ENCODE peak calls at places on chromosome 21, in ten cellular contexts. R is GM12864; E is Caco-2; L is AG09309; B is CD8-positive, alpha-beta memory T cell; U is Peyer's patch; P is pancreas; Q is cardiac fibroblast; G is astrocyte of the spinal cord; C is neural progenitor cell. K is an unnamed sample.

GRCh38 chr21:16420086-16420724 is 690.4 kb downstream of the USP25 start:
- DNase-seq in Q (peak; percentile 83), R (no peak), G (peak; percentile 87), C (no peak), B (no peak), U (no peak), L (no peak), E (no peak), P (peak; percentile 39), K (peak; percentile 80)

GRCh38 chr21:19607983-19608668 is 1204.5 kb upstream of the TMPRSS15 start:
- DNase-seq in U (no peak), G (no peak), P (peak; percentile 13), Q (no peak), E (no peak), L (no peak), R (no peak), C (peak; percentile 17), B (no peak), K (peak; percentile 28)

GRCh38 chr21:26888256-26888655 is 43.0 kb upstream of the ADAMTS1 start:
- DNase-seq in G (peak; percentile 35), Q (no peak), E (no peak), U (no peak), R (no peak), L (no peak), B (no peak), C (no peak), P (no peak), K (no peak)

GRCh38 chr21:23542097-23542496 is 2065.2 kb downstream of the MRPL39 start:
- DNase-seq in B (no peak), E (no peak), U (no peak), L (no peak), R (no peak), C (no peak), P (no peak), G (no peak), Q (no peak), K (no peak)

GRCh38 chr21:16082038-16082816 is 352.4 kb downstream of the USP25 start:
- DNase-seq in U (no peak), L (no peak), E (no peak), C (peak; percentile 29), P (no peak), Q (peak; percentile 57), B (no peak), R (no peak), G (peak; percentile 56), K (peak; percentile 55)

GRCh38 chr21:38756746-38757145 is 49.0 kb upstream of the ETS2 start:
- DNase-seq in R (no peak), E (no peak), P (no peak), L (no peak), B (no peak), U (no peak), Q (peak; percentile 79), G (peak; percentile 65), C (no peak), K (peak; percentile 58)

GRCh38 chr21:42471206-42471605 is 24.8 kb downstream of the RSPH1 start:
- DNase-seq in C (no peak), U (no peak), G (no peak), P (no peak), E (no peak), Q (no peak), R (no peak), L (no peak), B (no peak), K (no peak)

GRCh38 chr21:29260461-29260860 is 38.3 kb upstream of the BACH1 start:
- DNase-seq in R (no peak), U (no peak), P (no peak), G (no peak), B (no peak), Q (no peak), C (no peak), E (no peak), L (no peak), K (no peak)

GRCh38 chr21:29302340-29302991 is 3.7 kb downstream of the BACH1 start:
- DNase-seq in E (no peak), U (no peak), R (no peak), C (no peak), L (no peak), G (no peak), P (no peak), B (no peak), Q (no peak), K (no peak)

GRCh38 chr21:39788383-39788782 is 43.4 kb downstream of the IGSF5 start:
- DNase-seq in C (peak; percentile 91), B (no peak), G (peak; percentile 89), L (peak; percentile 38), U (peak; percentile 16), R (no peak), E (peak; percentile 89), P (peak; percentile 70), Q (peak; percentile 21), K (peak; percentile 50)

GRCh38 chr21:27700974-27701614 is 734.2 kb upstream of the ADAMTS5 start:
- DNase-seq in G (peak; percentile 88), Q (peak; percentile 93), P (peak; percentile 70), L (peak; percentile 71), U (no peak), R (no peak), C (peak; percentile 87), E (peak; percentile 79), B (peak; percentile 9), K (peak; percentile 91)

GRCh38 chr21:44567481-44568171 is 5.9 kb upstream of the KRTAP10-4 start:
- DNase-seq in R (no peak), U (no peak), B (no peak), C (no peak), G (no peak), Q (no peak), L (no peak), P (no peak), E (no peak), K (no peak)

GRCh38 chr21:45699966-45700365 is 56.4 kb downstream of the PCBP3 start:
- DNase-seq in P (no peak), E (no peak), U (no peak), C (no peak), R (no peak), G (no peak), Q (no peak), B (no peak), L (no peak), K (no peak)

GRCh38 chr21:44263221-44263671 is 1.5 kb upstream of the DNMT3L start:
- DNase-seq in P (no peak), B (no peak), R (no peak), U (no peak), E (no peak), C (peak; percentile 80), G (no peak), L (no peak), Q (no peak), K (no peak)

GRCh38 chr21:41361786-41362604 is at the start of gene MX2:
- DNase-seq in Q (peak; percentile 80), L (peak; percentile 79), U (peak; percentile 85), P (no peak), B (peak; percentile 66), E (no peak), R (peak; percentile 64), G (peak; percentile 25), C (no peak), K (peak; percentile 70)
- H3K4me3 ChIP-seq in Q (peak within 1 kb of the TSS; percentile 46), L (peak within 1 kb of the TSS; percentile 25), U (peak within 1 kb of the TSS; percentile 45), P (no peak within 1 kb of the TSS), B (peak within 1 kb of the TSS; percentile 91), E (no peak within 1 kb of the TSS), R (peak within 1 kb of the TSS; percentile 45), G (no peak within 1 kb of the TSS), C (no peak within 1 kb of the TSS), K (peak within 1 kb of the TSS; percentile 17)

DNA sequence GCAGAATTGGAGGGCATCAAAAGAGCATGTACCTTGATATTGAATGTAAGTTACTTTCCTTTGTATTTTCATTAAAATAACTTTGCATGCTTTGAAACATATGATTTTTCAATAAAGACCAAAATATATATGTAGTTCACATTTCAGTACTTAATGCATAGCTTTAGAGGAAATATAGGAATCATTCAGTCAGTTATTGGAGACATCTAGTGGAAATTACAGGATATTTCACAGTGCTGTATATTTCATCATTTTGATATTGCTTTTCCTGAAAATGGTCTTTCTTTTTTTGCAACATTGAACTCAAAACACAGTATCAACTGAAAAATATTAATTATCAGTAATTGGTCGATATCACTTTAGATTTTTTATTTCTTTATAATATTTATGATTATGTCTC is 375.8 kb downstream of the NCAM2 start:
- DNase-seq in U (no peak), C (no peak), E (no peak), G (peak; percentile 8), P (no peak), B (no peak), L (no peak), Q (peak; percentile 21), R (no peak), K (peak; percentile 29)
- H3K4me3 ChIP-seq in U (no peak overlapping the region), C (no peak overlapping the region), E (no peak overlapping the region), G (no peak overlapping the region), P (no peak overlapping the region), B (no peak overlapping the region), L (no peak overlapping the region), Q (no peak overlapping the region), R (no peak overlapping the region), K (no peak overlapping the region)

GRCh38 chr21:36698160-36699025 is 522 bp upstream of the SIM2 start:
- DNase-seq in R (no peak), G (no peak), E (peak; percentile 53), L (no peak), P (no peak), C (peak; percentile 69), Q (no peak), B (no peak), U (no peak), K (no peak)

GRCh38 chr21:36700295-36700960 is 1.5 kb downstream of the SIM2 start:
- DNase-seq in P (no peak), R (no peak), E (peak; percentile 27), U (no peak), C (peak; percentile 65), G (no peak), B (no peak), Q (no peak), L (no peak), K (no peak)

GRCh38 chr21:36697473-36698159 is 1.3 kb upstream of the SIM2 start:
- DNase-seq in P (no peak), C (peak; percentile 75), Q (no peak), R (no peak), L (no peak), G (no peak), E (no peak), U (no peak), B (no peak), K (no peak)

GRCh38 chr21:36699546-36700294 is 805 bp downstream of the SIM2 start:
- DNase-seq in G (no peak), Q (no peak), R (no peak), C (peak; percentile 49), U (no peak), E (peak; percentile 32), P (no peak), B (no peak), L (no peak), K (no peak)

GRCh38 chr21:36699026-36699545 is at the start of gene SIM2:
- DNase-seq in Q (no peak), P (no peak), L (no peak), C (peak; percentile 83), R (no peak), U (no peak), B (no peak), E (peak; percentile 81), G (no peak), K (peak; percentile 26)
- H3K4me3 ChIP-seq in Q (peak within 1 kb of the TSS; percentile 51), P (peak within 1 kb of the TSS; percentile 26), L (no peak within 1 kb of the TSS), C (peak within 1 kb of the TSS; percentile 48), R (no peak within 1 kb of the TSS), U (peak within 1 kb of the TSS; percentile 41), B (no peak within 1 kb of the TSS), E (peak within 1 kb of the TSS; percentile 85), G (no peak within 1 kb of the TSS), K (no peak within 1 kb of the TSS)

DNA sequence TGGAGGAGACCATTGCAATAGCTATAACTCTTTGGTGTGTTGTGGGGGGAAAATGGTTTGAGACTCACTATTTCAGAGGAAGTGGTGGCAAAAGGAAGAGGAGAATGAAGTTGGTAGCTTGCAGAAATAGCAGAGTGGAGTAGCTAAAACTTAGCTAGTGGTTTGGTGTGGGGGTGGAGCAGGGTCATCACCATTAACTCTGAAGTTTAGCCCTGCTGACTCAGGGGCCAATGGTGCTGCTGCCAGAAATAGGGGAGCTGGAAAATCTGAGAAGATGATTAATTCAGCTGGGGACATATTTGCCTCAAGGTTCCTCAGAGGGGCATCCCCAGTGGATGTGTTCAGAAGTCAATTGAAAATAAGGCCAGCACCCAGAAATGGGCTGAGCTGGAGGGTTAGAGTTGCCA is 65.4 kb downstream of the RUNX1 start:
- DNase-seq in R (no peak), G (peak; percentile 60), P (no peak), L (no peak), C (no peak), B (no peak), Q (peak; percentile 84), E (no peak), U (no peak), K (peak; percentile 28)
- H3K4me3 ChIP-seq in R (no peak overlapping the region), G (no peak overlapping the region), P (no peak overlapping the region), L (no peak overlapping the region), C (no peak overlapping the region), B (peak overlapping the region; percentile 11), Q (no peak overlapping the region), E (no peak overlapping the region), U (no peak overlapping the region), K (no peak overlapping the region)